ENCODE peak calls at places on chromosomes 7 and 10, in eight cellular contexts. Z is Caco-2, O is astrocyte of the cerebellum, W is A549, V is GM23338, Y is fibroblast of lung, E is BJ, H is colonic mucosa. F is an unnamed sample.

GRCh38 chr10:71486465-71487114 is 89.9 kb downstream of the CDH23 start:
- DNase-seq in Z (peak), W (peak), O (no peak), H (peak), V (peak), Y (peak), E (no peak), F (peak)

GRCh38 chr10:20228748-20229147 is 412.5 kb downstream of the PLXDC2 start:
- DNase-seq in V (no peak), Y (no peak), Z (no peak), O (no peak), W (no peak), H (no peak), E (no peak), F (no peak)

GRCh38 chr7:13577566-13578145 is 411.8 kb downstream of the ETV1 start:
- DNase-seq in W (no peak), H (no peak), V (no peak), Z (no peak), Y (no peak), E (no peak), O (peak), F (no peak)

GRCh38 chr10:70274643-70275042 is 9.2 kb downstream of the NPFFR1 start:
- DNase-seq in E (peak), W (no peak), H (no peak), O (peak), Z (no peak), Y (peak), V (no peak), F (peak)

GRCh38 chr10:30435068-30435422 is 1.1 kb downstream of the MAP3K8 start:
- DNase-seq in O (no peak), Z (no peak), W (peak), E (no peak), V (no peak), Y (peak), H (peak), F (peak)

GRCh38 chr10:78375854-78376785 is 342.5 kb downstream of the RPS24 start:
- DNase-seq in O (no peak), V (peak), H (no peak), Z (no peak), Y (no peak), W (no peak), E (no peak), F (no peak)

GRCh38 chr7:32025381-32026075 is 44.7 kb downstream of the PDE1C start:
- DNase-seq in W (no peak), V (no peak), O (no peak), E (no peak), Z (no peak), H (no peak), Y (no peak), F (no peak)

GRCh38 chr7:138752568-138753518 is 45.0 kb upstream of the TMEM213 start:
- DNase-seq in Z (peak), Y (no peak), V (peak), E (no peak), W (peak), H (peak), O (no peak), F (no peak)

GRCh38 chr10:131698986-131699385 is 201.8 kb upstream of the PPP2R2D start:
- DNase-seq in E (no peak), O (no peak), Z (peak), Y (no peak), H (no peak), W (no peak), V (no peak), F (no peak)

DNA sequence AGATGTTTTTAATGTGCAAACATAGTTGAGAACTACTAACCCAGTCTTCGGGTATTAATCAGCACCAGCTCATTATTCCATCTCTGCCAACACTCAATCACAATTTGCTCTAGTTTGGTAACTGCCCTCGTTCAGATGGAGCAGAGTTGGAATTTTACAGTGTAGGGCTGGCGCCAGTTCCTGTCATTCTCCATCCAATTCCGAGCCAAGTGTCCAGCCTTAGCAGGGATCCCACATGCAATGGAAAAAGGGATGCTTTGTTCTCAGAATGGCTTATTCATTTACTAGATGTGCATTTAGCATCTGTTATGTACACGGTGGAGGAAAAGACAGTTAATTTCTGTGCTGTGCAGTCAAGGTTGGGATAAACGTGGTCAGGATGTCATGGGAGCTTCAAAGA is 504.5 kb upstream of the GALNT17 start:
- DNase-seq in E (no peak), W (no peak), O (no peak), V (no peak), Y (no peak), H (no peak), Z (no peak), F (no peak)
- H3K4me3 ChIP-seq in E (no peak), W (no peak), O (no peak), V (no peak), Y (no peak), H (no peak), Z (no peak), F (no peak)

DNA sequence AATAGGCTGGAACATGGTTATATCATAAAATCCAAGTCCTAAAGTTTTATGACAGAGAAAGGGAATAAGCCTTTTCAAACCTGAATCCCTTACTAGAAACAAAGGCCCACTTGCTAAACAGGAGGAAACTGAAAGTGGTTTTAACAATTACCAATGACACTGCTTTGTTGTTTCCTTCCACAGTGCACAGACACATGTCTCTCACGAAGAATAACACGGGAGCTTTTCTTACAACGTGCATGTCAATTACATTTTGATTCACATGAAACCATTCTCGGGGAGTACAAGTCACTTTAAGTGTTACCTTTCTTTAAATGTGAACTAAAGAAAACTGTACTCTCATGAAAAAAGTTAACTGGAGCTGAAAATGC is 1.4 kb downstream of the MRPS33 start:
- DNase-seq in W (no peak), E (no peak), V (no peak), Y (no peak), Z (no peak), O (no peak), H (no peak), F (peak)
- H3K4me3 ChIP-seq in W (peak), E (no peak), V (peak), Y (no peak), Z (peak), O (no peak), H (peak), F (peak)

GRCh38 chr7:29987083-29987482 is 2.5 kb downstream of the SCRN1 start:
- DNase-seq in Z (no peak), W (peak), V (no peak), O (no peak), H (no peak), E (no peak), Y (peak), F (peak)
- H3K4me3 ChIP-seq in Z (no peak), W (peak), V (no peak), O (no peak), H (no peak), E (no peak), Y (no peak), F (peak)

DNA sequence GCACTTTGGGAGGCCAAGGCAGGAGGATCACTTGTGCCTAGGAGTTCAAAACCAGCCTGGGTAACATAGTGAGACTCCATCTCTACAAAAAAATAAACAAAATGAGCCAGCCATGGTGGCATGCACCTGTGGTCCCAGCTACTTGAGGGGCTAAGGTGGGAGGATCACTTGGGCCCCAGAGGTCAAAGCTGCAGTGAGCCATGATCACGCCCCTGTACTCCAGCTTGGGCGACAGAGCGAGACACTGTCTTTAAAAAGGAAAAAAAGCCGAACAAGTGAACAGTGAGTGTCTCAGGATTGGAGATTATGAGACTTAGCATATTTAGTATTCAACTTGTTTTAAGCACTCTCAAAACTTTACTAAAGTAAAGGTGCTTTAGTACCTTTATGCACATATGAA is 28.1 kb downstream of the BLNK start:
- DNase-seq in O (no peak), H (no peak), E (no peak), W (no peak), Y (no peak), Z (no peak), V (no peak), F (no peak)
- H3K4me3 ChIP-seq in O (no peak), H (no peak), E (no peak), W (no peak), Y (no peak), Z (no peak), V (no peak), F (no peak)

GRCh38 chr7:34317039-34317438 is 341.0 kb upstream of the NPSR1 start:
- DNase-seq in E (no peak), W (no peak), V (no peak), Y (no peak), O (no peak), Z (no peak), H (peak), F (no peak)

GRCh38 chr7:34322841-34323240 is 335.2 kb upstream of the NPSR1 start:
- DNase-seq in E (no peak), Y (no peak), H (no peak), Z (no peak), W (no peak), O (no peak), V (no peak), F (no peak)

GRCh38 chr7:34320412-34320811 is 337.6 kb upstream of the NPSR1 start:
- DNase-seq in E (no peak), H (no peak), Y (no peak), Z (no peak), O (no peak), V (no peak), W (no peak), F (no peak)

DNA sequence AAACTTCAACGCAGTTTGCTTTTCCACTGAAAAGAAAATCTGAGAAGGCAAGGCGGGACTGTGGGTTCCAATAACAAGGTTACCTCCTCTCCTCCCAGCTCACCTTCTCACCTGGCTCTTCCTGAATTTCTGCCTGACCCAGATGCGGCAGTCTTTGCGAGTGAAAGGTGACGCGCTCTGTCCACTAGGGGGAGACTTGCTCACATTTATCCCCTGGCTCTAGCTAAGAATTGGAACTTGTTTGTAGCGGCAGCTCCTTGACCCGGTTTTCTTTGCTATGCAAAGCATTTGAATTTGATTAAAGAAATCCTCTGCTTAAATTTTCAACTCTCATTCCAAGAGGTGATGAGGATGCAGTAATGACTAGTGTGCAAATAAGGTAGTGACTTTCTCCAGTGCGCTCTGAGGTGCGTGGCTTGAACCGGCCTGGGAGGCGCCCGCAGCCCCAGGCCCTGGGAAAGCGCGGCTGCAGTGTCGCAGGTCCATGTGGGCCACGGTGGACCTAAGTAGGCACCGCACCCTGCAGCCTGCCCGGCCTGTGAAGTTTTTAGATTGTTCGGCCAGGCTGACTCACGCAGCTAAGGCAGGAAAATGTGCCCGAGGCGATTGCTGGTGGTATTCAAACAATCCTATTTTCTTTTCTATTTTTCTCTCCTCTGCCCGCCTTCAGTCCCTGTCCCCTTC is 336.9 kb upstream of the NPSR1 start:
- DNase-seq in Z (peak), H (peak), E (peak), V (peak), Y (peak), O (peak), W (peak), F (peak)
- H3K4me3 ChIP-seq in Z (no peak), H (no peak), E (peak), V (peak), Y (no peak), O (no peak), W (peak), F (no peak)

DNA sequence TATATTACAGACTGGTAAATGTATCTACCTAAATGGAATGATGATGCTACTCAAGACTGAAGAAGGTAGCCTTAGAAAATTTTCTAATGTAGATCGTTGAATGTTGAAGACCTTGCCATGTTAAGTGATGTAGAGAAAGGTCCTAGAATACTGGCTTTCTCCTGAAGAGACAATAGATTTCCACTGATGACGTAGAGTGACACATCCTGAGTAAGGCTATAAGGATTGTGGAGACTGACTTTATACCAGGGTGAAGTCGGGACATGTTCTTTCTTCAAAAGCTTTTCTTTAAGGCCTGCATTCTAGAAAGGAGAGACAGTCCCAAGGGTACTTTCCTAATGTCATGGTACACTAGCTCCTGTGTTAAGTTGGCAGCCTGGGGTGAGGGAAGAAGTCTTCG is 58.6 kb downstream of the PCDH15 start:
- DNase-seq in E (no peak), H (no peak), O (no peak), Z (no peak), W (no peak), V (no peak), Y (no peak), F (no peak)
- H3K4me3 ChIP-seq in E (no peak), H (no peak), O (no peak), Z (no peak), W (no peak), V (no peak), Y (no peak), F (no peak)

DNA sequence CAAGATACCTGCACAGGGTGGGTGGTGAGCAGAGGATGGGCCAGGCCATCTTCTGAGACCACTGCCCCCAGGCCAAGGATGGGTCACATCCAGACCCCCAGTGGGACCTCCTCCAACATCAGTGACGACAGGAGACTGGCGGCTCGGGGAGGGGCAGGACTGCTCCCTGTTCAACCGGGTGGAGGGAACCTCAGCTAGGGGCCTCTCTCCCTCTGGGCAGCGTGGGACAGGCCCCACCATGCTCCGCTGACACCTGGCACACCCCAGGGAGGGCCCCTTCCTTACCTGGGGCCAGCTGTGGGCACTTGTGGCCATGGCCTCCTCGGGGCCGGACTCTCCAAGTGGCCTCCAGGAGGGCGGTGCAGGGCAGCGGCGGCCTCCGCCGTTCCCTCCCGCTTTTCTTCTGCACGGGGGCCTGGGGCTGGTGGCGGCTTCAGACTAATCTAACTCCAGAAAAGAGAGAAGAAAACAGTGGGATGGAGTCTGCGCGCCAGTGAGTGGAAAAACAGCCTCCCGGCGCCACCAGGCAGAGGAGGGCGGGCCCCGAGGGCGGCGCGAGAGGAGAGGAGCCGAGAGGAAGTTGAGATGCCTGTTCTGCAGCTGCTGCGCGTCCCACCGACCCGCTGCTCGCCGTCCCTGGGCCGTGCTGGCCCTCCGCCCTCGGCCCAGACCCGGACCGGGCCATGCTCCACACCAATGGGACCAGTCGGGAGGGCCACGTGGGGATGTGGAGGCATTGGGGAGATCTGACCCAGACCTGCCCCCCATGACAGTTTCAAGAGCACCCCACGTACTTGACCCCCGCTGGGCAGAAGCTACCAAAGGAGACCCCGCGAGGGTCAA is at the start of gene CALHM2:
- DNase-seq in V (peak), O (no peak), W (peak), E (no peak), H (peak), Y (peak), Z (peak), F (peak)
- H3K4me3 ChIP-seq in V (peak), O (peak), W (peak), E (peak), H (peak), Y (peak), Z (peak), F (peak)

GRCh38 chr7:35252584-35252983 is 1.3 kb downstream of the TBX20 start:
- DNase-seq in W (no peak), O (no peak), E (no peak), V (no peak), Y (no peak), Z (no peak), H (no peak), F (no peak)
- H3K4me3 ChIP-seq in W (peak), O (no peak), E (no peak), V (peak), Y (no peak), Z (no peak), H (no peak), F (no peak)

F was measured in adipocyte.